ENCODE peak calls at places on chromosomes 2 and 18, in six cellular contexts. W, M, N, A, D and O are unnamed samples.

GRCh38 chr2:105100064-105100840 is 62.4 kb downstream of the MRPS9 start:
- DNase-seq in A (peak), D (no peak), M (no peak), W (no peak), N (no peak), O (no peak)

GRCh38 chr2:200615247-200615646 is 29.4 kb downstream of the AOX1 start:
- DNase-seq in A (peak), D (peak), N (no peak), M (no peak), W (peak), O (no peak)

GRCh38 chr2:96336104-96336775 is 674 bp downstream of the NCAPH start:
- DNase-seq in M (no peak), A (no peak), N (no peak), D (no peak), W (no peak), O (no peak)

GRCh38 chr2:101374821-101375561 is 12.3 kb downstream of the CREG2 start:
- DNase-seq in M (no peak), N (no peak), W (no peak), D (no peak), A (no peak), O (no peak)

GRCh38 chr2:73101626-73102256 is 11.0 kb downstream of the RAB11FIP5 start:
- DNase-seq in M (no peak), A (no peak), D (no peak), N (no peak), W (no peak), O (no peak)

GRCh38 chr2:165961818-165962217 is 8.2 kb upstream of the TTC21B start:
- DNase-seq in N (no peak), W (no peak), D (no peak), A (no peak), M (no peak), O (no peak)

GRCh38 chr2:26172866-26173595 is at the start of gene GAREM2:
- DNase-seq in D (no peak), M (peak), W (no peak), A (no peak), N (no peak), O (peak)

GRCh38 chr18:53566622-53567021 is 657.8 kb downstream of the MBD2 start:
- DNase-seq in A (no peak), W (no peak), M (peak), D (no peak), N (no peak), O (no peak)

GRCh38 chr18:3466051-3466450 is 16.1 kb downstream of the TGIF1 start:
- DNase-seq in D (peak), W (peak), A (peak), M (no peak), N (no peak), O (no peak)

GRCh38 chr18:67776929-67777328 is 260.4 kb upstream of the DSEL start:
- DNase-seq in A (no peak), N (no peak), M (no peak), W (peak), D (no peak), O (no peak)

GRCh38 chr2:24920813-24921441 is 890 bp upstream of the ADCY3 start:
- DNase-seq in M (no peak), A (peak), W (no peak), N (no peak), D (peak), O (no peak)

GRCh38 chr2:45316576-45317338 is 294.3 kb downstream of the SRBD1 start:
- DNase-seq in N (no peak), W (no peak), D (no peak), M (no peak), A (peak), O (no peak)

GRCh38 chr18:47975701-47976100 is 45.2 kb upstream of the SMAD2 start:
- DNase-seq in M (no peak), A (peak), D (no peak), W (no peak), N (no peak), O (no peak)

GRCh38 chr18:3603460-3604259 is 153.7 kb downstream of the TGIF1 start:
- DNase-seq in N (peak), A (peak), W (peak), M (peak), D (peak), O (peak)

GRCh38 chr2:180003566-180003965 is 3.5 kb downstream of the CWC22 start:
- DNase-seq in D (no peak), M (no peak), N (no peak), A (peak), W (no peak), O (no peak)

GRCh38 chr2:19574788-19575260 is 216.4 kb upstream of the OSR1 start:
- DNase-seq in W (peak), A (peak), N (no peak), M (no peak), D (peak), O (peak)

GRCh38 chr2:241601841-241602240 is 35.1 kb downstream of the THAP4 start:
- DNase-seq in A (no peak), D (no peak), N (no peak), M (no peak), W (no peak), O (no peak)

GRCh38 chr2:46296216-46296839 is 879 bp upstream of the EPAS1 start:
- DNase-seq in D (no peak), M (peak), W (no peak), N (no peak), A (peak), O (no peak)

GRCh38 chr2:210818473-210818872 is 262.1 kb downstream of the CPS1 start:
- DNase-seq in W (no peak), M (no peak), A (no peak), D (no peak), N (no peak), O (no peak)

GRCh38 chr18:10727477-10727876 is 201.7 kb downstream of the NAPG start:
- DNase-seq in W (peak), N (no peak), A (no peak), M (no peak), D (peak), O (no peak)

GRCh38 chr18:77207540-77207939 is 42.1 kb upstream of the GALR1 start:
- DNase-seq in N (no peak), M (peak), D (peak), A (peak), W (peak), O (no peak)

GRCh38 chr2:198314559-198315153 is 510.3 kb downstream of the PLCL1 start:
- DNase-seq in W (peak), N (no peak), A (peak), D (peak), M (no peak), O (peak)

GRCh38 chr2:113219889-113220641 is 46.3 kb downstream of the PSD4 start:
- DNase-seq in W (peak), D (peak), M (peak), N (no peak), A (no peak), O (no peak)

GRCh38 chr2:200795044-200795443 is 16.7 kb upstream of the BZW1 start:
- DNase-seq in M (peak), W (no peak), D (no peak), N (no peak), A (no peak), O (no peak)

GRCh38 chr2:68807821-68808266 is 63.4 kb downstream of the BMP10 start:
- DNase-seq in M (no peak), D (peak), W (peak), N (no peak), A (peak), O (no peak)

GRCh38 chr2:133992454-133992853 is 261.4 kb upstream of the MGAT5 start:
- DNase-seq in D (no peak), A (no peak), W (no peak), N (no peak), M (no peak), O (no peak)

GRCh38 chr2:213098612-213099011 is 52.8 kb downstream of the IKZF2 start:
- DNase-seq in A (peak), N (no peak), W (no peak), M (no peak), D (no peak), O (no peak)
- H4K91ac ChIP-seq in A (no peak), N (no peak), W (no peak), M (no peak), D (no peak), O (no peak)

GRCh38 chr2:70817284-70817954 is 3.0 kb downstream of the CLEC4F start:
- DNase-seq in M (no peak), A (peak), W (no peak), D (no peak), N (no peak), O (no peak)
- H4K8ac ChIP-seq in M (no peak), A (no peak), W (no peak), D (no peak), N (no peak), O (no peak)

GRCh38 chr2:36706451-36706850 is 9.9 kb downstream of the VIT start:
- DNase-seq in N (no peak), M (no peak), A (peak), D (no peak), W (no peak), O (no peak)
- H3K4ac ChIP-seq in N (no peak), M (no peak), A (no peak), D (no peak), W (no peak), O (no peak)

GRCh38 chr18:44750774-44751173 is 70.1 kb downstream of the SETBP1 start:
- DNase-seq in N (no peak), W (no peak), M (no peak), D (no peak), A (no peak), O (no peak)
- H4K91ac ChIP-seq in N (no peak), W (no peak), M (no peak), D (no peak), A (no peak), O (no peak)

GRCh38 chr2:177334940-177335543 is 57.5 kb upstream of the AGPS start:
- DNase-seq in D (peak), N (no peak), A (peak), W (peak), M (no peak), O (no peak)

GRCh38 chr2:177329035-177329434 is 63.5 kb upstream of the AGPS start:
- DNase-seq in A (no peak), D (no peak), M (no peak), N (no peak), W (no peak), O (no peak)

GRCh38 chr2:177332992-177333388 is 59.6 kb upstream of the AGPS start:
- DNase-seq in N (no peak), M (no peak), A (no peak), D (no peak), W (no peak), O (no peak)

GRCh38 chr2:177331446-177331997 is 61.1 kb upstream of the AGPS start:
- DNase-seq in D (no peak), N (no peak), W (no peak), A (no peak), M (no peak), O (no peak)

GRCh38 chr2:177332041-177332991 is 60.3 kb upstream of the AGPS start:
- DNase-seq in M (no peak), A (peak), D (peak), N (no peak), W (peak), O (peak)
- H4K8ac ChIP-seq in M (no peak), A (peak), D (peak), N (no peak), W (peak), O (no peak)

DNA sequence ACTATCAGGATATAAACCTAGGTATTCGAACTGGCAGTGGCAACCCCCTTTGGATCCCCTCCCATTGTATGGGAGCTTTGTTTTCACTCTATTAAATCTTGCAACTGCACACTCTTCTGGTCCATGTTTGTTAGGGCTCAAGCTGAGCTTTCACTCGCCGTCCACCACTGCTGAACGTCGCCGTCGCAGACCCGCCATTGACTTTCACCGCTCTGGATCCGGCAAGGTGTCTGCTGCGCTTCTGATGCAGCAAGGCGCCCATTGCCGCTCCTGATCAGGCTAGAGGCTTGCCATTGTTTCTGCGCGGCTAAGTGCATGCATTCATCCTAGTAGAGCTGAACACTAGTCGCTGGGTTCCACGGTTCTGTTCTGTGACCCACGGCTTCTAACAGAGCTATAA is 69.1 kb downstream of the LCLAT1 start:
- DNase-seq in N (no peak), M (no peak), W (no peak), D (no peak), A (no peak), O (no peak)
- H3K4ac ChIP-seq in N (no peak), M (no peak), W (no peak), D (no peak), A (no peak), O (no peak)

DNA sequence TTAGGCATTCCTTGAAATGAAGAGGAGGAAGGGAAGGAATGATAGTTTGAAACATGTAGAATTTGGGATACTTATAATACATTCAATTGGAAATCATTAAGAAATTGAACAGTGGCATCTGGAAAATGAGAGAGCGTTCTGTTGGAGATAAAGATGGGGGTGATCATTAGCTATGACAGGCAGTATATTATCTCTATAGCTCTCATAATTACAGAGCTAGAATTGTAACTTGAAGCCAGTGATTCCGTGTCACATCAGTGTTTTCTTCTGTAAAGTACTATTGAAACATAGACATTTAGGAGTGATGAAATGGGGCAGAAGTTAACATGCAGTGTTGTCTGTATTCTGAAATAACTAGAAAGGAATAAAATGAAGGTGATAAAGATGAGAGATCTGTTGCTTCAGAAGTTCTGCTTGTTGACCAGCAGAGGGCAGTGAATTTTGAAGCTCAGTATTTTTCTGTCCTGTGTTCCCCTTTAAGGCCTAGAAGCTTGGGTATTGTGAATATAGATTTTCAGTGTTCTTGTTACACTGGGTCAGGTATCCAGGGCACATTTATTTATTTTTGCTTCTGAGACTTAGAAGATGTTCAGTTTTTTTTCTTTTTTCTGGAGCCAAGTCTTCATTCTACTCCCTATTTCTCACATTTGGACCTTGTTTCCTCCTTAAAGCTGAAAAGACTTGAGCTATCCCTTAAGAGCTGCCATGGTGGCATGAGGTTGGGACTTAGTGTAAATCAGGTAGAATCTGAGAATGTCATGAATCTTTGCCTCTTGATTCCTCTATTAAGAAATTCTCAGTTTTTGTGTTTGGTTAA is 157.4 kb downstream of the TAF4B start:
- DNase-seq in A (peak), M (no peak), W (peak), N (no peak), D (peak), O (peak)
- H4K91ac ChIP-seq in A (no peak), M (no peak), W (no peak), N (no peak), D (no peak), O (no peak)